ENCODE peak calls at places on chromosomes 3 and 15, in five cellular contexts. One of them, this sample, is unnamed.

GRCh38 chr3:14281053-14281452 is 102.4 kb downstream of the LSM3 start:
- DNase-seq in astrocyte of the cerebellum: no peak
- DNase-seq in osteoblast: no peak
- DNase-seq in GM13977: no peak
- DNase-seq in ascending aorta: no peak
- DNase-seq in this sample: no peak

GRCh38 chr3:162295323-162295983 is 798.8 kb downstream of the OTOL1 start:
- DNase-seq in astrocyte of the cerebellum: peak; percentile 76
- DNase-seq in osteoblast: peak; percentile 65
- DNase-seq in GM13977: no peak
- DNase-seq in ascending aorta: no peak
- DNase-seq in this sample: no peak

GRCh38 chr3:168884353-168884903 is 779.1 kb downstream of the MECOM start:
- DNase-seq in astrocyte of the cerebellum: peak; percentile 94
- DNase-seq in osteoblast: peak; percentile 19
- DNase-seq in GM13977: no peak
- DNase-seq in ascending aorta: peak; percentile 70
- DNase-seq in this sample: no peak

GRCh38 chr15:75172168-75172841 is 29.4 kb upstream of the C15orf39 start:
- DNase-seq in astrocyte of the cerebellum: no peak
- DNase-seq in osteoblast: no peak
- DNase-seq in GM13977: no peak
- DNase-seq in ascending aorta: no peak
- DNase-seq in this sample: no peak

GRCh38 chr3:66483006-66483928 is 17.6 kb downstream of the LRIG1 start:
- DNase-seq in astrocyte of the cerebellum: no peak
- DNase-seq in osteoblast: peak; percentile 92
- DNase-seq in GM13977: no peak
- DNase-seq in ascending aorta: peak; percentile 91
- DNase-seq in this sample: peak; percentile 85

GRCh38 chr15:80203361-80203885 is 48.6 kb downstream of the CTXND1 start:
- DNase-seq in astrocyte of the cerebellum: no peak
- DNase-seq in osteoblast: no peak
- DNase-seq in GM13977: no peak
- DNase-seq in ascending aorta: no peak
- DNase-seq in this sample: no peak

GRCh38 chr3:42730706-42731420 is 28.3 kb upstream of the HHATL start:
- DNase-seq in astrocyte of the cerebellum: no peak
- DNase-seq in osteoblast: no peak
- DNase-seq in GM13977: no peak
- DNase-seq in ascending aorta: no peak
- DNase-seq in this sample: no peak

GRCh38 chr15:88745075-88745474 is 58.2 kb upstream of the ACAN start:
- DNase-seq in astrocyte of the cerebellum: no peak
- DNase-seq in osteoblast: no peak
- DNase-seq in GM13977: no peak
- DNase-seq in ascending aorta: no peak
- DNase-seq in this sample: no peak

GRCh38 chr3:8622873-8623725 is 21.5 kb downstream of the SSUH2 start:
- DNase-seq in astrocyte of the cerebellum: peak; percentile 28
- DNase-seq in osteoblast: peak; percentile 96
- DNase-seq in GM13977: peak; percentile 85
- DNase-seq in ascending aorta: peak; percentile 78
- DNase-seq in this sample: no peak

GRCh38 chr3:183591881-183592521 is 36.5 kb upstream of the KLHL6 start:
- DNase-seq in astrocyte of the cerebellum: no peak
- DNase-seq in osteoblast: no peak
- DNase-seq in GM13977: peak; percentile 57
- DNase-seq in ascending aorta: no peak
- DNase-seq in this sample: no peak

GRCh38 chr3:191262650-191263049 is 63.6 kb downstream of the OSTN start:
- DNase-seq in astrocyte of the cerebellum: no peak
- DNase-seq in osteoblast: no peak
- DNase-seq in GM13977: no peak
- DNase-seq in ascending aorta: no peak
- DNase-seq in this sample: no peak

GRCh38 chr3:129315386-129315991 is 36.8 kb downstream of the HMCES start:
- DNase-seq in astrocyte of the cerebellum: no peak
- DNase-seq in osteoblast: peak; percentile 92
- DNase-seq in GM13977: peak; percentile 55
- DNase-seq in ascending aorta: no peak
- DNase-seq in this sample: no peak

GRCh38 chr3:1183320-1184048 is 90.7 kb downstream of the CNTN6 start:
- DNase-seq in astrocyte of the cerebellum: peak; percentile 73
- DNase-seq in osteoblast: no peak
- DNase-seq in GM13977: no peak
- DNase-seq in ascending aorta: no peak
- DNase-seq in this sample: no peak

GRCh38 chr15:90818251-90819210 is 49.9 kb upstream of the FURIN start:
- DNase-seq in astrocyte of the cerebellum: no peak
- DNase-seq in osteoblast: peak; percentile 56
- DNase-seq in GM13977: peak; percentile 68
- DNase-seq in ascending aorta: no peak
- DNase-seq in this sample: no peak

GRCh38 chr15:88621789-88622604 is 857 bp downstream of the AEN start:
- DNase-seq in astrocyte of the cerebellum: no peak
- DNase-seq in osteoblast: peak; percentile 84
- DNase-seq in GM13977: peak; percentile 70
- DNase-seq in ascending aorta: peak; percentile 59
- DNase-seq in this sample: no peak

This sample was measured in cerebellar nuclear complex.